ENCODE peak calls at places on chromosomes 5 and 9, in five cellular contexts. I is GM12878, R is K562, P is HepG2, Z is SK-N-SH. T is an unnamed sample.

GRCh38 chr9:18683312-18683711 is 209.4 kb downstream of the ADAMTSL1 start:
- DNase-seq in I (no peak), P (no peak), Z (no peak), R (no peak), T (no peak)

GRCh38 chr9:24459898-24460297 is 85.8 kb downstream of the IZUMO3 start:
- DNase-seq in R (no peak), I (no peak), P (no peak), Z (no peak), T (no peak)

GRCh38 chr5:5306696-5307095 is 115.8 kb upstream of the ICE1 start:
- DNase-seq in R (no peak), I (no peak), Z (no peak), P (no peak), T (no peak)

GRCh38 chr5:149125386-149125891 is 15.9 kb upstream of the ABLIM3 start:
- DNase-seq in P (peak), I (no peak), Z (no peak), R (no peak), T (no peak)

GRCh38 chr5:96067251-96067650 is 105.6 kb upstream of the ELL2 start:
- DNase-seq in R (no peak), Z (no peak), P (no peak), I (no peak), T (no peak)

GRCh38 chr9:91900057-91900816 is 49.8 kb downstream of the ROR2 start:
- DNase-seq in P (no peak), R (peak), Z (peak), I (no peak), T (no peak)

GRCh38 chr9:38227656-38228055 is 158.6 kb upstream of the SHB start:
- DNase-seq in P (no peak), Z (peak), R (no peak), I (no peak), T (no peak)

GRCh38 chr9:91332476-91333231 is 29.1 kb downstream of the AUH start:
- DNase-seq in I (no peak), Z (no peak), R (no peak), P (no peak), T (no peak)

GRCh38 chr9:108618906-108619550 is 236.8 kb downstream of the ACTL7B start:
- DNase-seq in Z (no peak), P (no peak), I (no peak), R (no peak), T (no peak)

GRCh38 chr5:9201761-9202160 is 344.1 kb downstream of the SEMA5A start:
- DNase-seq in Z (no peak), I (no peak), P (no peak), R (no peak), T (no peak)

GRCh38 chr5:38780950-38781349 is 64.9 kb upstream of the OSMR start:
- DNase-seq in Z (no peak), I (no peak), P (no peak), R (no peak), T (no peak)

GRCh38 chr9:91809581-91810285 is 140.3 kb downstream of the ROR2 start:
- DNase-seq in Z (no peak), P (no peak), R (no peak), I (no peak), T (no peak)

GRCh38 chr9:92279302-92279701 is 14.2 kb downstream of the IARS1 start:
- DNase-seq in R (no peak), I (no peak), P (no peak), Z (no peak), T (no peak)

GRCh38 chr5:177404641-177405134 is 4.2 kb upstream of the PFN3 start:
- DNase-seq in R (peak), I (no peak), P (no peak), Z (peak), T (no peak)

GRCh38 chr9:806285-807156 is 35.0 kb upstream of the DMRT1 start:
- DNase-seq in I (peak), Z (peak), P (peak), R (peak), T (peak)

GRCh38 chr9:74803366-74804017 is 84.2 kb downstream of the TRPM6 start:
- DNase-seq in I (no peak), Z (no peak), P (peak), R (no peak), T (no peak)

GRCh38 chr5:1489754-1490153 is 34.0 kb downstream of the LPCAT1 start:
- DNase-seq in P (no peak), Z (no peak), I (no peak), R (no peak), T (no peak)

GRCh38 chr5:1490360-1490759 is 33.4 kb downstream of the LPCAT1 start:
- DNase-seq in R (no peak), I (no peak), Z (no peak), P (no peak), T (no peak)

GRCh38 chr5:1486271-1486670 is 37.5 kb downstream of the LPCAT1 start:
- DNase-seq in Z (no peak), I (no peak), P (no peak), R (no peak), T (no peak)

GRCh38 chr5:1487079-1487764 is 36.5 kb downstream of the LPCAT1 start:
- DNase-seq in I (no peak), R (no peak), P (no peak), Z (no peak), T (no peak)

GRCh38 chr5:1488882-1489680 is 34.7 kb downstream of the LPCAT1 start:
- DNase-seq in R (no peak), P (no peak), Z (no peak), I (peak), T (no peak)
- TF ChIP-seq FOXM1 in R (no peak), P (no peak), Z (no peak), I (no peak), T (no peak)

DNA sequence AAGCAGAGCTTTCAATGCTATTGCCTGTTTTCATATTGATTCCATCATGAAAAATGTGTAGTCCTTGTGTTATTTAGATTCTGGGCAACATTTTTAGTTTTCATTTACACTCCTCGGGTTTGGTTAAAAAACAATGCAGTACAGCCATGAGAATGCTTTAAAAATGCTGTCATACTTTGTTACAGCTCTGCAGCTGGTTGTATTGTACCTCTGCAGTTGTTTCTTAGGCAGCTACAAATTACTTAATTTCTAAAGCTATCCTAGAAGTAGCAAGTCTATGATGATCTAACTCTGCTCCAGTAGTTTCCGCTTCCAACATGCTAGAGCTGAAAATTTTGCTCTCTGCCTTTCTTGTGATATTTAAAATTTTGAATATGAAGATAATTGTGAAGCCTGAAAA is 20.2 kb downstream of the SNX18 start:
- DNase-seq in P (no peak), I (no peak), Z (no peak), R (no peak), T (no peak)
- TF ChIP-seq FOXM1 in P (no peak), I (no peak), Z (no peak), R (no peak), T (no peak)

GRCh38 chr9:115999498-115999897 is 154.1 kb upstream of the PAPPA start:
- DNase-seq in R (no peak), Z (no peak), I (no peak), P (no peak), T (no peak)

GRCh38 chr9:115998661-115999060 is 154.9 kb upstream of the PAPPA start:
- DNase-seq in I (no peak), Z (no peak), P (no peak), R (no peak), T (no peak)

GRCh38 chr9:116002624-116003023 is 151.0 kb upstream of the PAPPA start:
- DNase-seq in P (no peak), R (no peak), I (no peak), Z (no peak), T (no peak)

GRCh38 chr9:116002181-116002580 is 151.4 kb upstream of the PAPPA start:
- DNase-seq in I (no peak), Z (no peak), R (no peak), P (no peak), T (no peak)

GRCh38 chr9:116000748-116001329 is 152.8 kb upstream of the PAPPA start:
- DNase-seq in P (peak), Z (peak), R (peak), I (no peak), T (peak)
- TF ChIP-seq FOXM1 in P (no peak), Z (no peak), R (no peak), I (no peak), T (no peak)

GRCh38 chr9:133369923-133370322 is 5.9 kb downstream of the SURF4 start:
- DNase-seq in P (no peak), I (no peak), Z (no peak), R (no peak), T (no peak)
- TF ChIP-seq FOXM1 in P (no peak), I (no peak), Z (no peak), R (no peak), T (no peak)

GRCh38 chr5:168446987-168447386 is 39.3 kb upstream of the RARS1 start:
- DNase-seq in Z (no peak), I (no peak), R (no peak), P (no peak), T (no peak)
- TF ChIP-seq FOXM1 in Z (no peak), I (no peak), R (no peak), P (no peak), T (no peak)

GRCh38 chr9:93892748-93893147 is 62.4 kb downstream of the BARX1 start:
- DNase-seq in I (no peak), P (no peak), R (no peak), Z (no peak), T (no peak)
- TF ChIP-seq FOXM1 in I (no peak), P (no peak), R (no peak), Z (no peak), T (no peak)

DNA sequence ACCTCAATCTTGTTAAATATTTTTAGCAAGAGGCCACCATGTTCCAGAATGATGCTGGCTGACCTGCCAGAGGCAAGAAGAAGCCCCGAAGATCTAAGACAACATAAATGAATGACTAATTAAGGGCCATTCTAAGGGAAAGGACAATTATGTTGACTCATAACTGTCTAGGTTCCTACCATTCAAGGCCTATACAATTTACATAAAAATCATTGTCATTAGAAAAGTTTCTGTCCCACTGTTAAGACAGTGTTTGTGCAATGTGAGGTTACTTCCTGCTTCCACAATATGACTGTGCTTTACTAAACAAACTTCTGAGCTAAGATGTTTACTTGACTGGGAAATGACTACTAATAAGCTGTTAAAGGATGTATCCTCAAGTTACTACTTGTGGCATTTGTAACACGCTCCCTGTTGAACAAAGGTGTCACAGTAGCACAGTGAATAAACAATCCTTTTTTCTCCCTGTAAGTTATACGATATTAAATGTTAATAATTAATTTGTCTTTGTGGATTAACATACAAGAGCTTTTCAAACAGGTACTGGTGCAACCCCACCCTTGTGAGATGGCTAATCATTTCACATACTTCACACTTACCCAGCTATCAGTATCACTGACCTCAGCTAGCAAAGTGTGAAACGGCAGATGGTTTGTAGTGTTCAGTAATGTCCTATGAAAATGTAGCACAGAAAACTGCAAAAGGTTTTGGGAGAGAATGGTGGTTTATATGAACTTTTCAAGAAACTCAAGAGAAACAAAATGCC is 195.8 kb downstream of the EFNA5 start:
- DNase-seq in R (no peak), Z (no peak), P (no peak), I (peak), T (no peak)
- TF ChIP-seq FOXM1 in R (no peak), Z (no peak), P (no peak), I (no peak), T (no peak)

GRCh38 chr9:20997503-20998076 is 33.9 kb downstream of the HACD4 start:
- DNase-seq in Z (no peak), I (peak), P (no peak), R (no peak), T (no peak)
- TF ChIP-seq FOXM1 in Z (no peak), I (no peak), P (no peak), R (no peak), T (no peak)

GRCh38 chr9:34343090-34343489 is 13.7 kb downstream of the NUDT2 start:
- DNase-seq in R (no peak), P (no peak), Z (no peak), I (no peak), T (no peak)

GRCh38 chr9:34341659-34342266 is 12.4 kb downstream of the NUDT2 start:
- DNase-seq in Z (no peak), R (no peak), I (no peak), P (no peak), T (no peak)

GRCh38 chr9:34346873-34347799 is 17.8 kb downstream of the NUDT2 start:
- DNase-seq in P (peak), R (no peak), I (no peak), Z (no peak), T (no peak)

GRCh38 chr9:34347800-34348158 is 18.4 kb downstream of the NUDT2 start:
- DNase-seq in P (no peak), I (no peak), R (no peak), Z (no peak), T (no peak)

DNA sequence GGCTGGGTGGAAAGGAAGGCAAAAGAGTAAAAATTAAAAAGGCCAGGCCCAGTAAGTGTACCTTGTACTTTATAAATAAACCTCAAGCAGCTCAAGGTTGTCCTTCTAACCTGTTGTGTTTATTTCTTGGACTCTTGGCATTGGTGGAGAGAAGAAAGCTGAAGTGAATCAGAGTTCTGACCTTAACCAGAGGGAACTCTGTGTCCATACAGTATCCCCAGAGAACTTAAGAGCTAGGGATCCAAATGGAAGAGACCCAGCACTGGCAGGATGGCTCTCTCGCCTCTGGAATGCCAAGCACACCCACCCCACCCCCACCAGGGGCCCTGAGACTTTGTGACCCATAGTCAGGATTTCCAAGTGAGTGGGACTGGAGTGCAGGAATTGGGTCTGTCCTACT is 14.2 kb downstream of the NUDT2 start:
- DNase-seq in I (no peak), P (no peak), R (no peak), Z (no peak), T (no peak)
- TF ChIP-seq FOXM1 in I (no peak), P (no peak), R (no peak), Z (no peak), T (no peak)

DNA sequence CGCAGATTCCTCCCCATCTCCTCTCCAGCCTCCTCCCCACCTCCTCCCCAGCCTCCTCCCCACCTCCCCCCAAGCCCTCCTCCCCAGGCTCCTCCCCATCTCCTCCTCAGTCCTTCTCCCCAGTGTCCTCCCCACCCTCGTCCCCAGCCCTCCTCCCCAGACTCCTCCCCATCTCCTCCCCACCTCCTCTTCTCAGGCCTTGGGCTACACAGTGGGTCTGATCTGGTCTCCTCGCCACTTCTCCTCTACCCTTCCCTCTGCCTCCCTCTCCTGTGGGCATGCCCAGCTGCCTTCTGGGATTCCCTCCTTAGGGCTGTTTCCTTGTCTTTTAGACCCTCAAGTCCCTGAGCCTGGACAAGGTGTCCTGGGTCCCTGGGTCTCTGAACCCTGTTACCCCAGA is 28.3 kb downstream of the CXXC5 start:
- DNase-seq in Z (no peak), R (no peak), P (no peak), I (no peak), T (no peak)
- TF ChIP-seq FOXM1 in Z (no peak), R (no peak), P (no peak), I (no peak), T (no peak)

T was measured in HEK293T.